ENCODE peak calls at places on chromosomes 3 and 15, in six cellular contexts. G, F, C, H, W and L are unnamed samples.

GRCh38 chr3:188090626-188091309 is 63.2 kb upstream of the LPP start:
- DNase-seq in F (no peak), C (no peak), G (no peak), W (no peak), H (no peak), L (no peak)

GRCh38 chr3:69439683-69440270 is 53.9 kb upstream of the FRMD4B start:
- DNase-seq in H (no peak), W (peak), G (no peak), C (no peak), F (peak), L (no peak)

GRCh38 chr15:69236505-69236904 is 62.2 kb upstream of the PAQR5 start:
- DNase-seq in W (no peak), C (no peak), G (no peak), F (no peak), H (no peak), L (no peak)

GRCh38 chr3:122324871-122325323 is at the start of gene CSTA:
- DNase-seq in H (no peak), C (no peak), G (no peak), W (no peak), F (no peak), L (no peak)

GRCh38 chr15:59154268-59154667 is 49.3 kb downstream of the CCNB2 start:
- DNase-seq in G (no peak), C (no peak), F (no peak), H (no peak), W (no peak), L (no peak)

GRCh38 chr15:69400850-69401249 is 13.3 kb upstream of the KIF23 start:
- DNase-seq in G (no peak), W (no peak), H (no peak), C (no peak), F (no peak), L (no peak)

GRCh38 chr3:29382399-29382798 is 101.5 kb downstream of the RBMS3 start:
- DNase-seq in G (no peak), H (no peak), C (no peak), F (no peak), W (no peak), L (no peak)

GRCh38 chr3:100590114-100590839 is 19.1 kb upstream of the ADGRG7 start:
- DNase-seq in G (peak), H (peak), W (peak), C (peak), F (peak), L (peak)

GRCh38 chr15:33104276-33104675 is 90.2 kb downstream of the FMN1 start:
- DNase-seq in W (peak), C (no peak), G (no peak), F (no peak), H (no peak), L (no peak)

GRCh38 chr15:45646220-45646619 is 11.4 kb downstream of the SQOR start:
- DNase-seq in F (no peak), C (no peak), H (no peak), W (no peak), G (no peak), L (no peak)

GRCh38 chr15:44490628-44491027 is 46.3 kb upstream of the EIF3J start:
- DNase-seq in F (no peak), G (no peak), W (no peak), C (no peak), H (no peak), L (no peak)

GRCh38 chr3:173045770-173046382 is 95.2 kb downstream of the SPATA16 start:
- DNase-seq in W (no peak), F (no peak), C (no peak), H (no peak), G (no peak), L (no peak)

GRCh38 chr3:32113981-32114566 is 7.7 kb downstream of the GPD1L start:
- DNase-seq in F (no peak), G (no peak), W (no peak), H (no peak), C (no peak), L (no peak)

GRCh38 chr3:22231061-22231460 is 480.1 kb upstream of the ZNF385D start:
- DNase-seq in G (no peak), F (no peak), W (no peak), H (no peak), C (no peak), L (no peak)

GRCh38 chr15:69535101-69535638 is 82.6 kb downstream of the RPLP1 start:
- DNase-seq in G (no peak), W (no peak), H (no peak), C (no peak), F (no peak), L (no peak)

GRCh38 chr3:39934696-39935095 is 125.3 kb downstream of the MYRIP start:
- DNase-seq in C (no peak), W (no peak), F (no peak), G (no peak), H (no peak), L (no peak)